ENCODE peak calls at places on chromosomes 1 and 21, in nine cellular contexts. X, L, H, Q, Y, O, U, A and V are unnamed samples.

GRCh38 chr1:247358920-247359319 is 27.3 kb upstream of the ZNF496 start:
- DNase-seq in X (no peak), L (no peak), H (no peak), Q (no peak), Y (no peak), O (no peak), U (no peak), A (no peak), V (no peak)

GRCh38 chr1:213369465-213369864 is 318.4 kb downstream of the RPS6KC1 start:
- DNase-seq in X (no peak), L (no peak), H (no peak), Q (no peak), Y (no peak), O (no peak), U (no peak), A (no peak), V (no peak)

GRCh38 chr1:8351693-8352470 is 34.0 kb downstream of the SLC45A1 start:
- DNase-seq in X (peak), L (peak), H (peak), Q (no peak), Y (no peak), O (no peak), U (peak), A (peak), V (no peak)

GRCh38 chr1:155974208-155975165 is 3.9 kb downstream of the ARHGEF2 start:
- DNase-seq in X (no peak), L (no peak), H (no peak), Q (peak), Y (peak), O (peak), U (no peak), A (no peak), V (no peak)

GRCh38 chr1:220808501-220809186 is 21.9 kb downstream of the MTARC1 start:
- DNase-seq in X (peak), L (no peak), H (no peak), Q (no peak), Y (no peak), O (no peak), U (no peak), A (no peak), V (no peak)

GRCh38 chr1:169528214-169529067 is 42.7 kb upstream of the SLC19A2 start:
- DNase-seq in X (no peak), L (no peak), H (no peak), Q (no peak), Y (no peak), O (no peak), U (no peak), A (no peak), V (no peak)

GRCh38 chr21:36035381-36035791 is 24.9 kb downstream of the SETD4 start:
- DNase-seq in X (peak), L (no peak), H (no peak), Q (no peak), Y (no peak), O (no peak), U (no peak), A (no peak), V (no peak)

GRCh38 chr21:46081022-46081861 is 16.7 kb upstream of the COL6A2 start:
- DNase-seq in X (no peak), L (no peak), H (no peak), Q (no peak), Y (no peak), O (no peak), U (no peak), A (no peak), V (peak)

GRCh38 chr1:54940027-54940426 is 40.4 kb upstream of the TMEM61 start:
- DNase-seq in X (no peak), L (no peak), H (no peak), Q (no peak), Y (no peak), O (no peak), U (no peak), A (no peak), V (no peak)

GRCh38 chr1:236021424-236022135 is 43.3 kb downstream of the NID1 start:
- DNase-seq in X (peak), L (no peak), H (no peak), Q (no peak), Y (no peak), O (no peak), U (no peak), A (no peak), V (no peak)

GRCh38 chr1:226654046-226654445 is 85.0 kb downstream of the ITPKB start:
- DNase-seq in X (peak), L (no peak), H (no peak), Q (no peak), Y (no peak), O (no peak), U (no peak), A (peak), V (no peak)

GRCh38 chr1:234899041-234899787 is 229.4 kb downstream of the TOMM20 start:
- DNase-seq in X (peak), L (no peak), H (no peak), Q (no peak), Y (no peak), O (peak), U (no peak), A (peak), V (no peak)

GRCh38 chr1:223143760-223144248 is 756 bp upstream of the TLR5 start:
- DNase-seq in X (no peak), L (peak), H (no peak), Q (no peak), Y (no peak), O (peak), U (no peak), A (no peak), V (no peak)

GRCh38 chr1:83520797-83521196 is 478.1 kb downstream of the TTLL7 start:
- DNase-seq in X (no peak), L (no peak), H (no peak), Q (no peak), Y (no peak), O (no peak), U (no peak), A (no peak), V (no peak)

GRCh38 chr1:219446288-219446687 is 166.6 kb downstream of the ZC3H11B start:
- DNase-seq in X (peak), L (no peak), H (no peak), Q (no peak), Y (no peak), O (no peak), U (no peak), A (no peak), V (no peak)

GRCh38 chr1:67792756-67793475 is 40.4 kb downstream of the GNG12 start:
- DNase-seq in X (no peak), L (no peak), H (no peak), Q (no peak), Y (no peak), O (no peak), U (no peak), A (no peak), V (no peak)

GRCh38 chr1:153565529-153566374 is at the start of gene S100A2:
- DNase-seq in X (no peak), L (peak), H (no peak), Q (no peak), Y (no peak), O (no peak), U (no peak), A (peak), V (no peak)

GRCh38 chr1:223846668-223847007 is 891 bp upstream of the TP53BP2 start:
- DNase-seq in X (no peak), L (peak), H (peak), Q (no peak), Y (peak), O (no peak), U (no peak), A (peak), V (no peak)

GRCh38 chr1:117060441-117061317 is 553 bp downstream of the TTF2 start:
- DNase-seq in X (peak), L (peak), H (peak), Q (no peak), Y (no peak), O (no peak), U (peak), A (peak), V (no peak)

GRCh38 chr1:151145158-151146071 is 1.0 kb downstream of the SEMA6C start:
- DNase-seq in X (peak), L (peak), H (peak), Q (no peak), Y (peak), O (no peak), U (peak), A (no peak), V (no peak)

GRCh38 chr21:41411449-41412089 is 14.5 kb upstream of the MX1 start:
- DNase-seq in X (peak), L (no peak), H (no peak), Q (no peak), Y (no peak), O (no peak), U (no peak), A (no peak), V (no peak)

GRCh38 chr1:52695627-52696026 is 2.5 kb downstream of the COA7 start:
- DNase-seq in X (no peak), L (no peak), H (no peak), Q (no peak), Y (no peak), O (no peak), U (no peak), A (no peak), V (no peak)

GRCh38 chr1:222283147-222283768 is 264.6 kb downstream of the HHIPL2 start:
- DNase-seq in X (no peak), L (no peak), H (no peak), Q (no peak), Y (no peak), O (no peak), U (no peak), A (peak), V (no peak)

GRCh38 chr1:110829955-110830553 is 42.9 kb upstream of the CD53 start:
- DNase-seq in X (peak), L (peak), H (no peak), Q (no peak), Y (no peak), O (peak), U (peak), A (peak), V (peak)

GRCh38 chr1:41672641-41673313 is 188.3 kb upstream of the EDN2 start:
- DNase-seq in X (no peak), L (no peak), H (peak), Q (no peak), Y (no peak), O (no peak), U (no peak), A (no peak), V (no peak)

GRCh38 chr1:71861022-71861421 is 421.3 kb downstream of the NEGR1 start:
- DNase-seq in X (no peak), L (no peak), H (no peak), Q (no peak), Y (no peak), O (no peak), U (no peak), A (no peak), V (no peak)

GRCh38 chr1:211574705-211575104 is 4.3 kb downstream of the SLC30A1 start:
- DNase-seq in X (no peak), L (no peak), H (no peak), Q (no peak), Y (no peak), O (no peak), U (no peak), A (no peak), V (no peak)

GRCh38 chr1:64975740-64976139 is 9.4 kb upstream of the JAK1 start:
- DNase-seq in X (no peak), L (no peak), H (no peak), Q (no peak), Y (no peak), O (no peak), U (no peak), A (no peak), V (no peak)

GRCh38 chr1:190373705-190374336 is 103.8 kb downstream of the BRINP3 start:
- DNase-seq in X (peak), L (no peak), H (no peak), Q (no peak), Y (no peak), O (no peak), U (no peak), A (no peak), V (no peak)

GRCh38 chr1:162992945-162993344 is 76.2 kb upstream of the RGS4 start:
- DNase-seq in X (no peak), L (no peak), H (no peak), Q (no peak), Y (no peak), O (no peak), U (no peak), A (no peak), V (no peak)

GRCh38 chr1:41626616-41627375 is 142.3 kb upstream of the EDN2 start:
- DNase-seq in X (no peak), L (peak), H (no peak), Q (no peak), Y (no peak), O (no peak), U (no peak), A (no peak), V (no peak)